ENCODE peak calls at places on chromosomes 12 and 14, in six cellular contexts. One of them, this sample, is unnamed.

GRCh38 chr12:96442906-96443305 is 42.7 kb upstream of the CDK17 start:
- DNase-seq in Panc1: no peak
- DNase-seq in IMR-90: no peak
- DNase-seq in GM23248: no peak
- DNase-seq in colonic mucosa: no peak
- DNase-seq in SK-N-SH: no peak
- DNase-seq in this sample: no peak

GRCh38 chr14:58821421-58821820 is 183.7 kb downstream of the DACT1 start:
- DNase-seq in Panc1: no peak
- DNase-seq in IMR-90: no peak
- DNase-seq in GM23248: no peak
- DNase-seq in colonic mucosa: no peak
- DNase-seq in SK-N-SH: no peak
- DNase-seq in this sample: no peak

GRCh38 chr14:53149656-53150319 is 3.3 kb downstream of the DDHD1 start:
- DNase-seq in Panc1: no peak
- DNase-seq in IMR-90: no peak
- DNase-seq in GM23248: no peak
- DNase-seq in colonic mucosa: no peak
- DNase-seq in SK-N-SH: no peak
- DNase-seq in this sample: no peak

GRCh38 chr12:94617101-94617500 is 33.3 kb downstream of the TMCC3 start:
- DNase-seq in Panc1: no peak
- DNase-seq in IMR-90: no peak
- DNase-seq in GM23248: no peak
- DNase-seq in colonic mucosa: no peak
- DNase-seq in SK-N-SH: no peak
- DNase-seq in this sample: no peak

GRCh38 chr14:50083467-50084337 is 32.7 kb downstream of the VCPKMT start:
- DNase-seq in Panc1: no peak
- DNase-seq in IMR-90: peak
- DNase-seq in GM23248: no peak
- DNase-seq in colonic mucosa: peak
- DNase-seq in SK-N-SH: no peak
- DNase-seq in this sample: no peak

GRCh38 chr14:19878029-19878642 is 3.2 kb downstream of the OR4K2 start:
- DNase-seq in Panc1: no peak
- DNase-seq in IMR-90: no peak
- DNase-seq in GM23248: peak
- DNase-seq in colonic mucosa: no peak
- DNase-seq in SK-N-SH: peak
- DNase-seq in this sample: no peak

GRCh38 chr12:76299536-76300296 is 48.5 kb downstream of the BBS10 start:
- DNase-seq in Panc1: no peak
- DNase-seq in IMR-90: no peak
- DNase-seq in GM23248: no peak
- DNase-seq in colonic mucosa: no peak
- DNase-seq in SK-N-SH: no peak
- DNase-seq in this sample: peak

GRCh38 chr12:27975222-27976136 is 2.9 kb upstream of the PTHLH start:
- DNase-seq in Panc1: no peak
- DNase-seq in IMR-90: peak
- DNase-seq in GM23248: peak
- DNase-seq in colonic mucosa: no peak
- DNase-seq in SK-N-SH: peak
- DNase-seq in this sample: peak

GRCh38 chr12:124824195-124824594 is 39.5 kb downstream of the SCARB1 start:
- DNase-seq in Panc1: no peak
- DNase-seq in IMR-90: no peak
- DNase-seq in GM23248: no peak
- DNase-seq in colonic mucosa: no peak
- DNase-seq in SK-N-SH: no peak
- DNase-seq in this sample: no peak

GRCh38 chr12:57216014-57216891 is at the start of gene NXPH4:
- DNase-seq in Panc1: no peak
- DNase-seq in IMR-90: no peak
- DNase-seq in GM23248: peak
- DNase-seq in colonic mucosa: peak
- DNase-seq in SK-N-SH: peak
- DNase-seq in this sample: peak

GRCh38 chr12:113932411-113933196 is 33.5 kb downstream of the RBM19 start:
- DNase-seq in Panc1: no peak
- DNase-seq in IMR-90: peak
- DNase-seq in GM23248: peak
- DNase-seq in colonic mucosa: no peak
- DNase-seq in SK-N-SH: no peak
- DNase-seq in this sample: peak

GRCh38 chr12:109663766-109664165 is 49.9 kb upstream of the FAM222A start:
- DNase-seq in Panc1: no peak
- DNase-seq in IMR-90: no peak
- DNase-seq in GM23248: no peak
- DNase-seq in colonic mucosa: no peak
- DNase-seq in SK-N-SH: no peak
- DNase-seq in this sample: no peak

GRCh38 chr14:74038015-74038859 is 19.1 kb downstream of the BBOF1 start:
- DNase-seq in Panc1: no peak
- DNase-seq in IMR-90: peak
- DNase-seq in GM23248: peak
- DNase-seq in colonic mucosa: no peak
- DNase-seq in SK-N-SH: peak
- DNase-seq in this sample: no peak

GRCh38 chr14:94394594-94395305 is 6.3 kb upstream of the SERPINA1 start:
- DNase-seq in Panc1: no peak
- DNase-seq in IMR-90: peak
- DNase-seq in GM23248: peak
- DNase-seq in colonic mucosa: no peak
- DNase-seq in SK-N-SH: no peak
- DNase-seq in this sample: no peak

GRCh38 chr12:82874935-82875334 is 188.2 kb downstream of the TMTC2 start:
- DNase-seq in Panc1: no peak
- DNase-seq in IMR-90: peak
- DNase-seq in GM23248: peak
- DNase-seq in colonic mucosa: no peak
- DNase-seq in SK-N-SH: no peak
- DNase-seq in this sample: no peak

GRCh38 chr12:21828111-21828775 is 53.7 kb upstream of the KCNJ8 start:
- DNase-seq in Panc1: no peak
- DNase-seq in IMR-90: peak
- DNase-seq in GM23248: peak
- DNase-seq in colonic mucosa: no peak
- DNase-seq in SK-N-SH: no peak
- DNase-seq in this sample: no peak

GRCh38 chr14:99191663-99192621 is 80.1 kb downstream of the BCL11B start:
- DNase-seq in Panc1: no peak
- DNase-seq in IMR-90: peak
- DNase-seq in GM23248: peak
- DNase-seq in colonic mucosa: peak
- DNase-seq in SK-N-SH: no peak
- DNase-seq in this sample: no peak

GRCh38 chr12:62895351-62895750 is 39.6 kb downstream of the PPM1H start:
- DNase-seq in Panc1: no peak
- DNase-seq in IMR-90: no peak
- DNase-seq in GM23248: no peak
- DNase-seq in colonic mucosa: no peak
- DNase-seq in SK-N-SH: no peak
- DNase-seq in this sample: no peak

GRCh38 chr12:58925733-58926113 is 5.4 kb upstream of the LRIG3 start:
- DNase-seq in Panc1: no peak
- DNase-seq in IMR-90: no peak
- DNase-seq in GM23248: no peak
- DNase-seq in colonic mucosa: no peak
- DNase-seq in SK-N-SH: no peak
- DNase-seq in this sample: no peak

GRCh38 chr14:35766700-35767082 is 42.4 kb downstream of the RALGAPA1 start:
- DNase-seq in Panc1: no peak
- DNase-seq in IMR-90: peak
- DNase-seq in GM23248: no peak
- DNase-seq in colonic mucosa: no peak
- DNase-seq in SK-N-SH: no peak
- DNase-seq in this sample: no peak

DNA sequence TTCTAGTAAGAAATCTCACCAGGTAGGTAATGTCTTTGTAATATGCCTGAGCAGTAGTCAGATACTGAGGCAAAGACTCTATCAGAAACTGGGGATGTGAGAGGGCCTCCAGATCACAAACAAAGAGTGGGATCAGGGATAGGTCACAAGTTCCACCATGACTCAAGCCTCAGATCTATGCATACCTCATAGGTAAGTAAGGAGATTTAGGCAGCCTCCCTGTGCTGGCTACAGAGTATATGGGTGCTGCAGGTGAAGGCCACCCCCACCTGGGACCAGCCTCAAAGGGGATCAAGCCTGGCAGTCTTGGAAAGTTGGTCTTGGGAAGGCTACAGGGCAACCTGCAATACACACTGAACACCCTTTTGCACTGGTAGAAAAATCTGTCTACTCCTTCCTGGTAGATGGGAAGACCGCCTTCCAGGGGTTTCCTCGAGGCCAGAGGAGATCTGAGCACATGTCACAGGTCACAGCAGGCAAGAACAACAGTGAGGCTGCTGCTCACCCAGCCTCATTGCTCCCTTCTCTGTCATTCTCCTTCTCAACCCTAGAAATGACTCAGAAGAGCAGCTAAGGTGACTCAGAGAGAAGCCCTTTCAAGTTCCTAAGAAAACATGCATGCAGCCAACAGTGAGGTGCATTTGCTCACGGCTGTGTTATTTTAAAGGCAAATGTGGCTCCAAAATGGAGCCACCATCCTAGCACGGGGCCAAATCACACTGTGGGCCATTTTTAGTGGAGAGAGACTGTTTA is 143.4 kb upstream of the CDKN3 start:
- DNase-seq in Panc1: peak
- DNase-seq in IMR-90: peak
- DNase-seq in GM23248: peak
- DNase-seq in colonic mucosa: no peak
- DNase-seq in SK-N-SH: no peak
- DNase-seq in this sample: no peak
- H3K4me3 ChIP-seq in Panc1: no peak
- H3K4me3 ChIP-seq in IMR-90: no peak
- H3K4me3 ChIP-seq in GM23248: no peak
- H3K4me3 ChIP-seq in colonic mucosa: no peak
- H3K4me3 ChIP-seq in SK-N-SH: no peak
- H3K4me3 ChIP-seq in this sample: no peak

GRCh38 chr14:81434230-81434629 is 34.1 kb upstream of the STON2 start:
- DNase-seq in Panc1: no peak
- DNase-seq in IMR-90: no peak
- DNase-seq in GM23248: no peak
- DNase-seq in colonic mucosa: no peak
- DNase-seq in SK-N-SH: no peak
- DNase-seq in this sample: no peak

GRCh38 chr14:81435578-81436295 is 35.6 kb upstream of the STON2 start:
- DNase-seq in Panc1: no peak
- DNase-seq in IMR-90: peak
- DNase-seq in GM23248: peak
- DNase-seq in colonic mucosa: peak
- DNase-seq in SK-N-SH: peak
- DNase-seq in this sample: peak

GRCh38 chr14:81436296-81437138 is 36.4 kb upstream of the STON2 start:
- DNase-seq in Panc1: no peak
- DNase-seq in IMR-90: peak
- DNase-seq in GM23248: peak
- DNase-seq in colonic mucosa: peak
- DNase-seq in SK-N-SH: peak
- DNase-seq in this sample: peak

GRCh38 chr14:81433378-81433777 is 33.3 kb upstream of the STON2 start:
- DNase-seq in Panc1: no peak
- DNase-seq in IMR-90: no peak
- DNase-seq in GM23248: no peak
- DNase-seq in colonic mucosa: no peak
- DNase-seq in SK-N-SH: no peak
- DNase-seq in this sample: no peak

DNA sequence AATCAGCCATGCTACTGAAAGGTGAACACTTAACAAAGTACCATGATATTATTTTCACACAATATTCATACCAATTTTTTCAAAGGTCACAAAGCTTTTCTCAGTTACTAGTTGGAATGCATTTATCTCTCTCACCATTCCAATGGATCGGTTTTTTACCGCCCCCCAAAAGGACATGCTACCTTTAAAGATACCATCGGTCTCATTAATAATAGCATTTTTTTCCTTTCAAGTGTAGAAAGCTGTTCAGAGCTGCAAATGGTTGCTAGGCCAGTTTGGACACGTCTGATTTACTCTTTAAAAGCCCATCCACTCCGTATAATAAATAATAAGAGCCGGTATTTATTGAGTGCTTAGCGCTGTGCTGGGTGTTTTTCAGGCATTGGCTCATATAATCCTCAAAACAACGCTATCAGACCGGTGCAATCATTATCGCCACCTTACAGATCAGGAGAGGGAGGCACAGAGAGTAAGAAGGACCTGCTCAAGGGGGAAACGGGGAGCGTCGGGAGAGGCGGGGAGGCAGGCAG is 35.0 kb upstream of the STON2 start:
- DNase-seq in Panc1: no peak
- DNase-seq in IMR-90: no peak
- DNase-seq in GM23248: no peak
- DNase-seq in colonic mucosa: no peak
- DNase-seq in SK-N-SH: no peak
- DNase-seq in this sample: no peak
- H3K27ac ChIP-seq in Panc1: no peak
- H3K27ac ChIP-seq in IMR-90: no peak
- H3K27ac ChIP-seq in GM23248: no peak
- H3K27ac ChIP-seq in colonic mucosa: no peak
- H3K27ac ChIP-seq in SK-N-SH: no peak
- H3K27ac ChIP-seq in this sample: peak

GRCh38 chr12:120197542-120197887 is 3.0 kb upstream of the GCN1 start:
- DNase-seq in Panc1: no peak
- DNase-seq in IMR-90: no peak
- DNase-seq in GM23248: no peak
- DNase-seq in colonic mucosa: no peak
- DNase-seq in SK-N-SH: no peak
- DNase-seq in this sample: no peak
- H3K4me3 ChIP-seq in Panc1: peak
- H3K4me3 ChIP-seq in IMR-90: no peak
- H3K4me3 ChIP-seq in GM23248: peak
- H3K4me3 ChIP-seq in colonic mucosa: no peak
- H3K4me3 ChIP-seq in SK-N-SH: no peak
- H3K4me3 ChIP-seq in this sample: no peak

GRCh38 chr14:95467232-95467631 is 49.2 kb downstream of the SYNE3 start:
- DNase-seq in Panc1: no peak
- DNase-seq in IMR-90: no peak
- DNase-seq in GM23248: no peak
- DNase-seq in colonic mucosa: no peak
- DNase-seq in SK-N-SH: no peak
- DNase-seq in this sample: no peak

GRCh38 chr14:95466506-95466905 is 49.9 kb downstream of the SYNE3 start:
- DNase-seq in Panc1: no peak
- DNase-seq in IMR-90: no peak
- DNase-seq in GM23248: no peak
- DNase-seq in colonic mucosa: no peak
- DNase-seq in SK-N-SH: no peak
- DNase-seq in this sample: no peak

GRCh38 chr14:95464524-95464923 is 51.9 kb downstream of the SYNE3 start:
- DNase-seq in Panc1: no peak
- DNase-seq in IMR-90: no peak
- DNase-seq in GM23248: no peak
- DNase-seq in colonic mucosa: no peak
- DNase-seq in SK-N-SH: no peak
- DNase-seq in this sample: no peak

GRCh38 chr14:95465358-95465757 is 51.1 kb downstream of the SYNE3 start:
- DNase-seq in Panc1: no peak
- DNase-seq in IMR-90: no peak
- DNase-seq in GM23248: no peak
- DNase-seq in colonic mucosa: no peak
- DNase-seq in SK-N-SH: no peak
- DNase-seq in this sample: no peak

GRCh38 chr14:95465936-95466335 is 50.5 kb downstream of the SYNE3 start:
- DNase-seq in Panc1: no peak
- DNase-seq in IMR-90: no peak
- DNase-seq in GM23248: no peak
- DNase-seq in colonic mucosa: no peak
- DNase-seq in SK-N-SH: no peak
- DNase-seq in this sample: no peak
- H3K27ac ChIP-seq in Panc1: no peak
- H3K27ac ChIP-seq in IMR-90: no peak
- H3K27ac ChIP-seq in GM23248: no peak
- H3K27ac ChIP-seq in colonic mucosa: no peak
- H3K27ac ChIP-seq in SK-N-SH: no peak
- H3K27ac ChIP-seq in this sample: no peak